ENCODE peak calls at places on chromosomes 13 and 19, in ten cellular contexts. H is naive thymus-derived CD8-positive, alpha-beta T cell; E is stimulated activated CD8-positive, alpha-beta memory T cell treated with anti-CD3 and anti-CD28 coated beads, Interleukin-4, amount 100 ng/mL, for 1 hour; U is GM04504; Q is HT1080; A is fibroblast of the aortic adventitia; W is nephron progenitor cell; N is COLO829; P is AG10803; T is memory B cell. S is an unnamed sample.

GRCh38 chr13:46183018-46183940 is 1.3 kb upstream of the LCP1 start:
- DNase-seq in H (no peak), E (no peak), U (no peak), Q (no peak), A (no peak), W (no peak), N (no peak), P (no peak), T (no peak), S (no peak)

GRCh38 chr19:4375620-4376228 is 24.6 kb downstream of the SH3GL1 start:
- DNase-seq in H (no peak), E (no peak), U (no peak), Q (no peak), A (peak; percentile 87), W (no peak), N (no peak), P (peak; percentile 68), T (peak; percentile 62), S (no peak)

GRCh38 chr19:17482877-17483604 is 12.7 kb downstream of the SLC27A1 start:
- DNase-seq in H (no peak), E (no peak), U (no peak), Q (no peak), A (no peak), W (no peak), N (no peak), P (no peak), T (no peak), S (no peak)

GRCh38 chr13:98576215-98576945 is 527 bp downstream of the STK24 start:
- DNase-seq in H (peak; percentile 68), E (no peak), U (no peak), Q (no peak), A (no peak), W (peak; percentile 59), N (no peak), P (peak; percentile 22), T (peak; percentile 18), S (no peak)

GRCh38 chr13:105035092-105035491 is 1500.4 kb downstream of the EFNB2 start:
- DNase-seq in H (no peak), E (no peak), U (no peak), Q (no peak), A (no peak), W (no peak), N (no peak), P (no peak), T (no peak), S (no peak)

GRCh38 chr13:26528527-26528926 is 29.0 kb upstream of the WASF3 start:
- DNase-seq in H (no peak), E (no peak), U (no peak), Q (no peak), A (no peak), W (no peak), N (no peak), P (no peak), T (no peak), S (no peak)

GRCh38 chr19:1521636-1522035 is 2.2 kb upstream of the PLK5 start:
- DNase-seq in H (no peak), E (no peak), U (no peak), Q (no peak), A (no peak), W (no peak), N (no peak), P (no peak), T (no peak), S (no peak)

GRCh38 chr13:75947448-75947847 is 311.3 kb downstream of the LMO7 start:
- DNase-seq in H (no peak), E (no peak), U (no peak), Q (no peak), A (no peak), W (no peak), N (no peak), P (no peak), T (no peak), S (no peak)

GRCh38 chr19:51501594-51502263 is at the start of gene SIGLEC12:
- DNase-seq in H (no peak), E (no peak), U (no peak), Q (no peak), A (no peak), W (no peak), N (no peak), P (no peak), T (no peak), S (peak; percentile 32)

S was measured in adrenal gland.